ENCODE peak calls at places on chromosome 3, in six cellular contexts. One of them, this sample, is unnamed.
A peak's percentile ranks its signal among the peaks of the same experiment; 100 is the strongest.

GRCh38 chr3:167762296-167762695 is 26.8 kb downstream of the SERPINI1 start:
- DNase-seq in right lobe of liver: no peak
- DNase-seq in gastrocnemius medialis: no peak
- DNase-seq in breast epithelium: no peak
- DNase-seq in IMR-90: no peak
- DNase-seq in stomach: no peak
- DNase-seq in this sample: no peak

GRCh38 chr3:4532535-4533112 is 39.5 kb downstream of the ITPR1 start:
- DNase-seq in gastrocnemius medialis: no peak
- DNase-seq in stomach: no peak
- DNase-seq in right lobe of liver: no peak
- DNase-seq in IMR-90: no peak
- DNase-seq in breast epithelium: no peak
- DNase-seq in this sample: no peak

GRCh38 chr3:168545591-168545990 is 449.9 kb upstream of the GOLIM4 start:
- DNase-seq in right lobe of liver: no peak
- DNase-seq in gastrocnemius medialis: no peak
- DNase-seq in stomach: no peak
- DNase-seq in IMR-90: peak; percentile 33
- DNase-seq in breast epithelium: no peak
- DNase-seq in this sample: peak; percentile 47

GRCh38 chr3:23174426-23175039 is 28.6 kb upstream of the UBE2E2 start:
- DNase-seq in right lobe of liver: no peak
- DNase-seq in breast epithelium: no peak
- DNase-seq in gastrocnemius medialis: no peak
- DNase-seq in stomach: no peak
- DNase-seq in IMR-90: no peak
- DNase-seq in this sample: peak; percentile 46

GRCh38 chr3:192571197-192571791 is 156.0 kb downstream of the FGF12 start:
- DNase-seq in stomach: peak; percentile 54
- DNase-seq in right lobe of liver: peak; percentile 65
- DNase-seq in breast epithelium: peak; percentile 65
- DNase-seq in gastrocnemius medialis: peak; percentile 55
- DNase-seq in IMR-90: peak; percentile 32
- DNase-seq in this sample: peak; percentile 70

GRCh38 chr3:129890891-129891290 is 2.6 kb downstream of the TMCC1 start:
- DNase-seq in gastrocnemius medialis: no peak
- DNase-seq in breast epithelium: no peak
- DNase-seq in right lobe of liver: no peak
- DNase-seq in IMR-90: no peak
- DNase-seq in stomach: no peak
- DNase-seq in this sample: no peak

GRCh38 chr3:123096701-123097100 is 29.9 kb downstream of the PDIA5 start:
- DNase-seq in breast epithelium: no peak
- DNase-seq in IMR-90: peak; percentile 75
- DNase-seq in right lobe of liver: peak; percentile 83
- DNase-seq in stomach: peak; percentile 64
- DNase-seq in gastrocnemius medialis: no peak
- DNase-seq in this sample: peak; percentile 88

GRCh38 chr3:192817053-192817452 is 89.7 kb upstream of the FGF12 start:
- DNase-seq in stomach: no peak
- DNase-seq in right lobe of liver: no peak
- DNase-seq in IMR-90: peak; percentile 86
- DNase-seq in gastrocnemius medialis: no peak
- DNase-seq in breast epithelium: no peak
- DNase-seq in this sample: no peak

GRCh38 chr3:196708467-196708866 is 3.6 kb downstream of the CEP19 start:
- DNase-seq in stomach: no peak
- DNase-seq in breast epithelium: no peak
- DNase-seq in gastrocnemius medialis: no peak
- DNase-seq in right lobe of liver: no peak
- DNase-seq in IMR-90: no peak
- DNase-seq in this sample: no peak

GRCh38 chr3:3665961-3666640 is 133.1 kb upstream of the LRRN1 start:
- DNase-seq in right lobe of liver: no peak
- DNase-seq in breast epithelium: no peak
- DNase-seq in IMR-90: no peak
- DNase-seq in stomach: no peak
- DNase-seq in gastrocnemius medialis: no peak
- DNase-seq in this sample: peak; percentile 76

GRCh38 chr3:117526485-117527079 is 817.0 kb downstream of the TUSC7 start:
- DNase-seq in IMR-90: peak; percentile 55
- DNase-seq in gastrocnemius medialis: no peak
- DNase-seq in stomach: peak; percentile 26
- DNase-seq in breast epithelium: no peak
- DNase-seq in right lobe of liver: no peak
- DNase-seq in this sample: no peak

GRCh38 chr3:133083395-133083794 is 45.2 kb downstream of the TMEM108 start:
- DNase-seq in breast epithelium: no peak
- DNase-seq in gastrocnemius medialis: no peak
- DNase-seq in right lobe of liver: no peak
- DNase-seq in IMR-90: no peak
- DNase-seq in stomach: no peak
- DNase-seq in this sample: no peak

GRCh38 chr3:170180107-170180951 is 1.2 kb downstream of the PHC3 start:
- DNase-seq in breast epithelium: no peak
- DNase-seq in right lobe of liver: no peak
- DNase-seq in IMR-90: peak; percentile 42
- DNase-seq in stomach: peak; percentile 38
- DNase-seq in gastrocnemius medialis: no peak
- DNase-seq in this sample: no peak

GRCh38 chr3:18559323-18559972 is 134.3 kb upstream of the SATB1 start:
- DNase-seq in IMR-90: no peak
- DNase-seq in gastrocnemius medialis: no peak
- DNase-seq in stomach: peak; percentile 30
- DNase-seq in breast epithelium: no peak
- DNase-seq in right lobe of liver: no peak
- DNase-seq in this sample: no peak

GRCh38 chr3:37229740-37230139 is 55.4 kb upstream of the LRRFIP2 start:
- DNase-seq in right lobe of liver: peak; percentile 71
- DNase-seq in stomach: peak; percentile 34
- DNase-seq in IMR-90: no peak
- DNase-seq in gastrocnemius medialis: no peak
- DNase-seq in breast epithelium: no peak
- DNase-seq in this sample: no peak

GRCh38 chr3:189824629-189825312 is 193.6 kb downstream of the TP63 start:
- DNase-seq in IMR-90: peak; percentile 91
- DNase-seq in stomach: no peak
- DNase-seq in breast epithelium: no peak
- DNase-seq in gastrocnemius medialis: no peak
- DNase-seq in right lobe of liver: no peak
- DNase-seq in this sample: peak; percentile 31

GRCh38 chr3:190180268-190180667 is 59.6 kb upstream of the P3H2 start:
- DNase-seq in breast epithelium: no peak
- DNase-seq in stomach: no peak
- DNase-seq in IMR-90: peak; percentile 78
- DNase-seq in gastrocnemius medialis: no peak
- DNase-seq in right lobe of liver: no peak
- DNase-seq in this sample: no peak

GRCh38 chr3:186096295-186096694 is 12.6 kb downstream of the ETV5 start:
- DNase-seq in stomach: no peak
- DNase-seq in right lobe of liver: no peak
- DNase-seq in gastrocnemius medialis: no peak
- DNase-seq in IMR-90: no peak
- DNase-seq in breast epithelium: no peak
- DNase-seq in this sample: no peak

GRCh38 chr3:112143251-112143650 is 10.2 kb upstream of the GCSAM start:
- DNase-seq in gastrocnemius medialis: no peak
- DNase-seq in breast epithelium: no peak
- DNase-seq in stomach: no peak
- DNase-seq in IMR-90: no peak
- DNase-seq in right lobe of liver: no peak
- DNase-seq in this sample: no peak

GRCh38 chr3:52398670-52399081 is 46.2 kb downstream of the SEMA3G start:
- DNase-seq in IMR-90: no peak
- DNase-seq in stomach: no peak
- DNase-seq in right lobe of liver: no peak
- DNase-seq in gastrocnemius medialis: no peak
- DNase-seq in breast epithelium: no peak
- DNase-seq in this sample: no peak

DNA sequence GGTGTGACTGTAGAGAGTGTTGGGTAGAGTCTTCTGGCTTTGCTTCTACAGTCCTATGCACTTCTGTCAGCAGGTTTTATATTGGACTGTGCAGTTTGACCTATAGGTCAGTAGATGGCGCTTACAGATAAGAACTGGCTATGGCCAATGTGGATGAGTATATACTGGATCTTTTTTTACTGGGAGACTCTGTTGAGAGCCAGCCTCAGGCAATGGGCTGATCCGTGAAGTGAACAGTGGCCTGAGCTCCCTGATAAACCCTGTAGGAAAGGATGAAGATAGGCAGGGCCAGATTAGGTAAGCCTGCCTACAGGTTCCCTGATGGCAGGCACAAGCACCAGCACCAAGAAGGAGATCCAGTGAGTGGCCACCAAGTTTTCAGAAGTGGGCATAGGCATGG is 325.9 kb upstream of the SGO1 start:
- DNase-seq in gastrocnemius medialis: no peak
- DNase-seq in stomach: no peak
- DNase-seq in IMR-90: peak; percentile 58
- DNase-seq in breast epithelium: no peak
- DNase-seq in right lobe of liver: no peak
- DNase-seq in this sample: no peak
- TF ChIP-seq CTCF in gastrocnemius medialis: peak; percentile 70
- TF ChIP-seq CTCF in stomach: no peak
- TF ChIP-seq CTCF in IMR-90: peak; percentile 83
- TF ChIP-seq CTCF in breast epithelium: peak; percentile 41
- TF ChIP-seq CTCF in right lobe of liver: peak; percentile 61
- TF ChIP-seq CTCF in this sample: peak; percentile 54

DNA sequence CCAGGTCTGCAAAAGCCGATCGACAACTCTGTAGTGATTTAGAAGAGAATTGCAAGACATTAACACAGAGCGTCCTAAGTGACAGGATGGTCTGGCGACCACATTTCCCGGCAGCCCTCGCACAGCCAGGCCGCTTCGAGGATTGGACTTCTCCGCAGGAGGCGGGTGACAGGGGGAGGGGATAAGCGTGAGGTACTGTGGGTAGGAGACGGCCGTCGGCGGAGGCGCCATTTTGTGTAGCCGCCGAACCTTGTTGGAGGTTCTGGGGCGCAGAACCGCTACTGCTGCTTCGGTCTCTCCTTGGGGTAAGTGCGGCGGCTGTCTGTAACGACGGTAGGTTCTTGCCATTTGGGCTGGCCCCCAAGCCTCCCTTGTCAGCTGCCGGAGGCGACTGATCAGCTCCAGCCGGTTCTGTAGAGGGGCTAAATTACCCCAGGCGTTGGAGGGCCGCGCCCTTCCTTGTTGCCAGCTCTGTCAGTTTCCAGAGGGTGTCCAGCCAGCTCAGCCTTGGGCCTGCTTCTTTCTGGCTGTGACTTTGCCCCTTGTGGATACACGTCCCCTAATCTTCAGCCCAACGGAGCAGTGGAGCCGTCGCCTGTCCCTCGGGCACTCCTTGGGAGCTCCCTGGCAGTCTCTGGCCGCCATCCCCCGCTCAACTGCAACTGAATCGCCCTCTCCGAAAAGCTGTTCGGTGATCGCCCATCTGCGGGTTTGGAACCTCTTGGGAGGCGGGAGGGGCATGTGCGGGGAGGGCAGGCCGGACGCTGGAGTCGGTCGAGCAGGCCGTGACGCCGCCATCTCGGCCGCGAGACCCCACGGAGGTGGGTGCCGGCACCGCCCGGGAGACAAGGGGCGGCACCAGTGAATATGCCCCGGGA is at the start of gene RBM5:
- DNase-seq in stomach: peak; percentile 92
- DNase-seq in gastrocnemius medialis: peak; percentile 92
- DNase-seq in right lobe of liver: peak; percentile 94
- DNase-seq in IMR-90: peak; percentile 91
- DNase-seq in breast epithelium: peak; percentile 93
- DNase-seq in this sample: peak; percentile 96
- TF ChIP-seq POLR2A in stomach: no peak
- TF ChIP-seq POLR2A in gastrocnemius medialis: peak; percentile 82
- TF ChIP-seq POLR2A in right lobe of liver: peak; percentile 48
- TF ChIP-seq POLR2A in IMR-90: peak; percentile 83
- TF ChIP-seq POLR2A in breast epithelium: peak; percentile 65
- TF ChIP-seq POLR2A in this sample: peak; percentile 78

GRCh38 chr3:152268501-152269422 is at the start of gene MBNL1:
- DNase-seq in breast epithelium: peak; percentile 62
- DNase-seq in right lobe of liver: peak; percentile 89
- DNase-seq in stomach: peak; percentile 84
- DNase-seq in IMR-90: peak; percentile 70
- DNase-seq in gastrocnemius medialis: peak; percentile 73
- DNase-seq in this sample: peak; percentile 87

GRCh38 chr3:152269423-152270144 is 855 bp downstream of the MBNL1 start:
- DNase-seq in gastrocnemius medialis: peak; percentile 87
- DNase-seq in right lobe of liver: no peak
- DNase-seq in stomach: peak; percentile 28
- DNase-seq in breast epithelium: no peak
- DNase-seq in IMR-90: peak; percentile 94
- DNase-seq in this sample: peak; percentile 68

GRCh38 chr3:152264378-152264777 is 4.4 kb upstream of the MBNL1 start:
- DNase-seq in stomach: no peak
- DNase-seq in breast epithelium: no peak
- DNase-seq in right lobe of liver: no peak
- DNase-seq in gastrocnemius medialis: no peak
- DNase-seq in IMR-90: no peak
- DNase-seq in this sample: no peak

GRCh38 chr3:152267831-152268500 is 763 bp upstream of the MBNL1 start:
- DNase-seq in stomach: no peak
- DNase-seq in IMR-90: no peak
- DNase-seq in gastrocnemius medialis: no peak
- DNase-seq in right lobe of liver: no peak
- DNase-seq in breast epithelium: no peak
- DNase-seq in this sample: no peak

DNA sequence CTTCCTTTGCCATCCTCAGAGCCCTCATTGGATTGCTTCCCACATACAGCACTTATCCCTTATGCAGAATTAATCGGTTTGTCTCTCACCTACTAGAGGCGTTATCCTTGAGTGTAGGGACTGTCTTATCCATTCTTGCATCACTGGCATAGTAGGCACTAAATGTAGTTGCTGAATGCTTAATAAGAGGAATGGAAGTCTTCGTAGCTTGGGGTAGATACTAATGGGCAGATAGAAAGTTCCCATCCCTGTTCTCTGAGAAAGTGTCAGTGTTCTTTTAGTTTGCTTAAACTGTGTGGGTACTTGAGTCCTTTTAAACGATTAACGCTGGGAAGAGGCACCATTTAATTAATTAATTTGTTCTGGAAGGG is 1.4 kb upstream of the MBNL1 start:
- DNase-seq in IMR-90: no peak
- DNase-seq in gastrocnemius medialis: no peak
- DNase-seq in stomach: no peak
- DNase-seq in right lobe of liver: no peak
- DNase-seq in breast epithelium: no peak
- DNase-seq in this sample: no peak
- H3K4me3 ChIP-seq in IMR-90: no peak overlapping the region
- H3K4me3 ChIP-seq in gastrocnemius medialis: peak overlapping the region; percentile 85
- H3K4me3 ChIP-seq in stomach: peak overlapping the region; percentile 71
- H3K4me3 ChIP-seq in right lobe of liver: no peak overlapping the region
- H3K4me3 ChIP-seq in breast epithelium: peak overlapping the region; percentile 93
- H3K4me3 ChIP-seq in this sample: peak overlapping the region; percentile 93

DNA sequence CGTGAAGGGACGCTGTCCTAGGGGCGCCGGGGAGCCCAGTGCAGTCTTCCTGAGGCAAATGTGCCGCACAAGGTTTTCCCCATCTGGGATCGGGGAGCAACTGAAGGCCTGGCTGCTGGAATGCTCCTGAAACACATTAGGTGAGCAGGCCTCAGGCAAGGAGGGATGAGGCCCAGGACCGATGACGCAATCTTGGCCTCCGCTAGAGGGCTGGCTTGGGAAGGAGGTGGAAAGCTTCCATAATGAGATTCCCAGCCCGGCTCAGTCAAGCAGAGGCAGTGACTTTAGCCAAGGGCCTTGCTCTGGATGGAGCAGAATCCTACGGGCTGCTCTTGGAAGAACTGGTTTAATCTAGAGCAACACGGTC is 50.8 kb downstream of the CPN2 start:
- DNase-seq in IMR-90: peak; percentile 39
- DNase-seq in gastrocnemius medialis: peak; percentile 86
- DNase-seq in right lobe of liver: peak; percentile 88
- DNase-seq in breast epithelium: peak; percentile 87
- DNase-seq in stomach: peak; percentile 82
- DNase-seq in this sample: peak; percentile 83
- TF ChIP-seq CTCF in IMR-90: no peak
- TF ChIP-seq CTCF in gastrocnemius medialis: no peak
- TF ChIP-seq CTCF in right lobe of liver: no peak
- TF ChIP-seq CTCF in breast epithelium: no peak
- TF ChIP-seq CTCF in stomach: no peak
- TF ChIP-seq CTCF in this sample: peak; percentile 34

This sample was measured in heart left ventricle.